ENCODE peak calls at places on chromosomes 4 and X, in five cellular contexts. One of them, this sample, is unnamed.

GRCh38 chr4:74635490-74636123 is 158.7 kb downstream of the BTC start:
- DNase-seq in AG04450: no peak
- DNase-seq in upper lobe of right lung: no peak
- DNase-seq in H9: no peak
- DNase-seq in BE2C: no peak
- DNase-seq in this sample: no peak

GRCh38 chrX:105870465-105870864 is 48.1 kb downstream of the NRK start:
- DNase-seq in AG04450: no peak
- DNase-seq in upper lobe of right lung: no peak
- DNase-seq in H9: no peak
- DNase-seq in BE2C: no peak
- DNase-seq in this sample: no peak

GRCh38 chr4:92304636-92305035 is 870 bp downstream of the GRID2 start:
- DNase-seq in AG04450: no peak
- DNase-seq in upper lobe of right lung: no peak
- DNase-seq in H9: peak; percentile 43
- DNase-seq in BE2C: no peak
- DNase-seq in this sample: peak; percentile 25

GRCh38 chrX:37420179-37420578 is 71.0 kb downstream of the PRRG1 start:
- DNase-seq in AG04450: no peak
- DNase-seq in upper lobe of right lung: no peak
- DNase-seq in H9: no peak
- DNase-seq in BE2C: no peak
- DNase-seq in this sample: no peak

GRCh38 chrX:51461053-51462050 is 35.0 kb downstream of the NUDT11 start:
- DNase-seq in AG04450: peak; percentile 2
- DNase-seq in upper lobe of right lung: no peak
- DNase-seq in H9: peak; percentile 39
- DNase-seq in BE2C: peak; percentile 43
- DNase-seq in this sample: peak; percentile 23

GRCh38 chr4:133921280-133922195 is 280.1 kb downstream of the PABPC4L start:
- DNase-seq in AG04450: no peak
- DNase-seq in upper lobe of right lung: no peak
- DNase-seq in H9: no peak
- DNase-seq in BE2C: peak; percentile 11
- DNase-seq in this sample: no peak

GRCh38 chr4:113394730-113395530 is 345.5 kb downstream of the ANK2 start:
- DNase-seq in AG04450: peak; percentile 74
- DNase-seq in upper lobe of right lung: no peak
- DNase-seq in H9: peak; percentile 51
- DNase-seq in BE2C: peak; percentile 53
- DNase-seq in this sample: no peak

GRCh38 chr4:39464886-39465501 is 6.1 kb downstream of the LIAS start:
- DNase-seq in AG04450: peak; percentile 71
- DNase-seq in upper lobe of right lung: no peak
- DNase-seq in H9: no peak
- DNase-seq in BE2C: peak; percentile 78
- DNase-seq in this sample: no peak

GRCh38 chr4:183858011-183858615 is 47.0 kb upstream of the STOX2 start:
- DNase-seq in AG04450: no peak
- DNase-seq in upper lobe of right lung: no peak
- DNase-seq in H9: no peak
- DNase-seq in BE2C: no peak
- DNase-seq in this sample: peak; percentile 51

GRCh38 chr4:83276299-83277040 is 8.1 kb downstream of the COQ2 start:
- DNase-seq in AG04450: no peak
- DNase-seq in upper lobe of right lung: no peak
- DNase-seq in H9: no peak
- DNase-seq in BE2C: no peak
- DNase-seq in this sample: no peak

GRCh38 chrX:43940811-43941210 is 32.4 kb downstream of the NDP start:
- DNase-seq in AG04450: no peak
- DNase-seq in upper lobe of right lung: no peak
- DNase-seq in H9: peak; percentile 35
- DNase-seq in BE2C: peak; percentile 50
- DNase-seq in this sample: no peak

DNA sequence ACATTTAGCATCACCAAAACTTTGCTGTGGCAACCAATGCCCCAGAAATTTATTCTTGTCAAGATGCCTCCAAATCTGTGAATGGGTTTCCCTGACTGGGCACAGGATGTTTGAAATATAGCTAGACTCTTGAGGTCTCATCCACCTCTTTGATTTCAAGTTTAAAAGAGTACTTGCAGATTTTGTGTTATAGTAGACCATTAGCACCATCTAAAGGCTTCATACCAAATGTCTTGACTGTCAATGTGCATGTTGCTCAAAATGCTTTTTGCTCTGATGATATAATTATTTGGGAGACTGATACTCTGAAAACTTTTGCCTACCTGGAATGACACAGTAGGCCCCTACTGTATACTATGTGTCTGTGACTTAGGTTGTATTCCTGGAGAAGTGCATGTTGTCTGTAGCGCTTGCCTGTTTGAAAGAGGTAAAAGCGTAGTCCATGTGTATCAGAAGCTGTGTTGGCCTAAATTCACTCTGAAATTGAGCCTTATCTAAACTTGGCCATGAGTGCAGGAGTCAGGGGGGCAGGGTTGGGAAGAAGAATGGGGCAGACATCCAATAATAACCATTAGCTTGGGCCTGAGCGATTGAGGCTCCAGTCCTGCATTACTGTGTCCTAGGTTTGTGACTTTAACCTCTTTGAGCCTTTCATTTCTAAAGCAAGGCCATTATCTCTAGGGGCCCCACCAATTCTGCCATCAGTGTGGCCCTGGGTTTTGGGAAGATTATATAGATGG is 33.8 kb downstream of the NDP start:
- DNase-seq in AG04450: no peak
- DNase-seq in upper lobe of right lung: no peak
- DNase-seq in H9: no peak
- DNase-seq in BE2C: no peak
- DNase-seq in this sample: no peak
- TF ChIP-seq CTCF in AG04450: no peak
- TF ChIP-seq CTCF in upper lobe of right lung: no peak
- TF ChIP-seq CTCF in H9: peak; percentile 23
- TF ChIP-seq CTCF in BE2C: no peak
- TF ChIP-seq CTCF in this sample: no peak

DNA sequence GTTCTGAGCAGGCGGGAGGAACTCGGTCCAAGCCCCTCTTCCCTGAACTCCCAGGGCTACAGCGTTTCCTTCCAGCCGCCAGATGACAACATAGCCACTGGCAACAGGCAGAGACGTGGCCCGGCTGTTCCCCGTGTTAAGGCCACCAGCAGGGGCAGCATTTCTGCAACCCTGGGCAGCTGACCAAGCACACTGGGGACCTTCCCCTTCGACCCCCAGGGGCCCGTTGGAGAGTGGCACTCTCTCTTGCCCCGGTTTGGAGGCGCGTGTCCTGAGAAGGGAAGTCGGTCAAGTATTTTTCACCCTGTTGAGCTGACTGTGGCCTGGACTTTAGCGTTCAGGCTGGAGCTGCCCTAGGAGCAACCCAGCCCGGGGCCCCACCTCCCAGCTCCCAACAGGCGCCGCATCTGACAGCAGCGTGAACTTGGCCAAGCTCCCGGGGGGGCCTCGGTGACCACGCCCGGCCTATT is 37.6 kb downstream of the ZBTB49 start:
- DNase-seq in AG04450: no peak
- DNase-seq in upper lobe of right lung: peak; percentile 66
- DNase-seq in H9: peak; percentile 93
- DNase-seq in BE2C: peak; percentile 42
- DNase-seq in this sample: peak; percentile 58
- TF ChIP-seq CTCF in AG04450: peak; percentile 38
- TF ChIP-seq CTCF in upper lobe of right lung: peak; percentile 28
- TF ChIP-seq CTCF in H9: peak; percentile 88
- TF ChIP-seq CTCF in BE2C: peak; percentile 61
- TF ChIP-seq CTCF in this sample: peak; percentile 30

GRCh38 chrX:113950081-113950678 is 633.7 kb upstream of the HTR2C start:
- DNase-seq in AG04450: no peak
- DNase-seq in upper lobe of right lung: no peak
- DNase-seq in H9: no peak
- DNase-seq in BE2C: no peak
- DNase-seq in this sample: no peak

GRCh38 chrX:113947548-113947947 is 636.3 kb upstream of the HTR2C start:
- DNase-seq in AG04450: no peak
- DNase-seq in upper lobe of right lung: no peak
- DNase-seq in H9: no peak
- DNase-seq in BE2C: no peak
- DNase-seq in this sample: no peak
- TF ChIP-seq CTCF in AG04450: no peak
- TF ChIP-seq CTCF in upper lobe of right lung: no peak
- TF ChIP-seq CTCF in H9: peak; percentile 63
- TF ChIP-seq CTCF in BE2C: no peak
- TF ChIP-seq CTCF in this sample: no peak

GRCh38 chr4:111806331-111806730 is 338.9 kb upstream of the FAM241A start:
- DNase-seq in AG04450: no peak
- DNase-seq in upper lobe of right lung: no peak
- DNase-seq in H9: peak; percentile 64
- DNase-seq in BE2C: peak; percentile 32
- DNase-seq in this sample: peak; percentile 43
- TF ChIP-seq CTCF in AG04450: no peak
- TF ChIP-seq CTCF in upper lobe of right lung: no peak
- TF ChIP-seq CTCF in H9: peak; percentile 51
- TF ChIP-seq CTCF in BE2C: peak; percentile 37
- TF ChIP-seq CTCF in this sample: no peak

DNA sequence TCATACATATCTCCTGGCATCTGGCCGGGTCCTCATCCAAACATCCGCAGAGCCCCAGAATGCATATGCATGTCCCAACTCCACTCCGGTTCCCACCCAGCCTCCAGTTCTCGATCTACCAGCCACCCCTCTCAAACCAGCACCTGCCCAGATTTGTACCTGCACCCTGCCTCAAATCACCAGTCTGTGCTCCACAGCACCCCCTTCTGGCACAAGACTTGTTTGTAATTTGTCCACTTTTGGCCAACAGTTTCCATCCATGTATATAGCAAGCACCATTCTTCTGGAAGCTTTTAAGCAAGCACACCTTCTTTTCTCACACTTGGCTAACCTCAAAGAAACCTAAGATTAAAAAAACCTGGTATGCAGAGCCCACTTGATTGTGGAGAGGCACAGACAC is 644.1 kb downstream of the MID1IP1 start:
- DNase-seq in AG04450: no peak
- DNase-seq in upper lobe of right lung: no peak
- DNase-seq in H9: peak; percentile 63
- DNase-seq in BE2C: peak; percentile 22
- DNase-seq in this sample: no peak
- TF ChIP-seq CTCF in AG04450: no peak
- TF ChIP-seq CTCF in upper lobe of right lung: peak; percentile 19
- TF ChIP-seq CTCF in H9: peak; percentile 60
- TF ChIP-seq CTCF in BE2C: peak; percentile 47
- TF ChIP-seq CTCF in this sample: peak; percentile 40

DNA sequence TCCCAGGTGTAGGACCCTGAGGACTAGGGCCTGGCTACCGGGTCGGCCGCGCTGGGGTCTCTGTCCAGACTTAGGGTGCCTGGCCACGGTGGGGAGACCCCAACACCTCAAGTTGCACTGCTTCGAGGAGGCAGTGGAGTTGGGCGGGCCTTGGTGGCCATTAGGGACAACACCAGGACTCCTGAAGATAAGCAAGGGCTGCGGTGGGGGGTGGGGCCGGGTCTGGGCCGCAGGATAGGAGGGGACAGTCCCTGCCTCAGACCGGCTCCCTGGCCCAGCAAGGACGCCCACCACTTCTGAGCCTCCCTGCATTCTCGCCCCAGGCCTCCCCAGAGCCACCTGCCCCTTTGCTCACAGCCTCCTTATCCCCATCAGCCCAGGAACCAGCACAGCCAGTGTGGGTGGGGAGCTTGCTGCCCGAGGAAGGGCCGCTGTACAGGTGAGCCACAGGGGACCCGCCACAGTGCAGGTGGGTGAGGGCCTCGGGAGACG is 5.5 kb upstream of the MXD4 start:
- DNase-seq in AG04450: no peak
- DNase-seq in upper lobe of right lung: no peak
- DNase-seq in H9: no peak
- DNase-seq in BE2C: no peak
- DNase-seq in this sample: no peak
- TF ChIP-seq CTCF in AG04450: no peak
- TF ChIP-seq CTCF in upper lobe of right lung: no peak
- TF ChIP-seq CTCF in H9: no peak
- TF ChIP-seq CTCF in BE2C: no peak
- TF ChIP-seq CTCF in this sample: no peak

GRCh38 chr4:107561481-107561880 is 158.6 kb downstream of the PAPSS1 start:
- DNase-seq in AG04450: no peak
- DNase-seq in upper lobe of right lung: no peak
- DNase-seq in H9: no peak
- DNase-seq in BE2C: no peak
- DNase-seq in this sample: no peak
- TF ChIP-seq CTCF in AG04450: no peak
- TF ChIP-seq CTCF in upper lobe of right lung: no peak
- TF ChIP-seq CTCF in H9: no peak
- TF ChIP-seq CTCF in BE2C: no peak
- TF ChIP-seq CTCF in this sample: no peak

DNA sequence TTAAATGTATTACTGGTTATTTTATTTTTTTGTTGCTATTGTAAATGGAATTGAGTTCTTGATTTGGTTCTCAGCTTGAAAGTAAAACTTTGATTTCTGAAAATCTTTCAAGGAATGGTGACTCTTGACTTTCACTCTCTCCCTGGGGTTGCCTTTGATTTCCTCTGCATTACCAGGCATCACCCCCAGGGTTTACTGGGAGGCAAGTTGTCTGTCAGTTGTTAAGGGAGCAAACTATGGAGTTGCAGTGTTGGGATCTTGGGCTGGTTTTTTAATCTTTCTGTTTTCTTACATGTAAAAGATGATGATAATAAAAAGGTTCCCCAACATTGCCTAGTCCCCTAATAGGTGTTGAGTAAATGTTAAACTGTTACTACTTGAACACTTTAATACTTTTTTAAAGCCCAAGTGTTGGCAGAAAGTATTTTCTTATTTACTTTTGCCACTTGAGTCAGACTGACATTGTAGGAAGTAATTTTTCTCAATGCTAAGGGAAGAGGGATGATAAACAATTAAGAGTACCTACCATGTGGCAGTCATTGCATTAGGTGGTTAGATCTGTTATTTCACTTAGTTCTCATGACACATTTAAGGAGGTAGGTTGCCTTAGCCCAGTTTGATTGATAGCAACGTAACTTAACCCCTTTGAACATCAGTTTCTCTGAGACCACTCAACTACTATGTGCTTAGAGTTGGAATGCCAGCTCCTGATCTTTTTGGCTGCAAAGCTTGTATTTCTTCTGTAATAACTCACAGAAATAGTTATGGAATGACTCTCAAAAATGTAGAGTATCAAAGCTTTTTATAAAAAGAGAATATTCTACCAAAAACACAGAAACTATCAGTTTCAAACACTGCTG is 67.1 kb downstream of the DCLK2 start:
- DNase-seq in AG04450: no peak
- DNase-seq in upper lobe of right lung: no peak
- DNase-seq in H9: peak; percentile 36
- DNase-seq in BE2C: no peak
- DNase-seq in this sample: no peak
- TF ChIP-seq CTCF in AG04450: peak; percentile 45
- TF ChIP-seq CTCF in upper lobe of right lung: peak; percentile 18
- TF ChIP-seq CTCF in H9: peak; percentile 55
- TF ChIP-seq CTCF in BE2C: peak; percentile 45
- TF ChIP-seq CTCF in this sample: peak; percentile 25

DNA sequence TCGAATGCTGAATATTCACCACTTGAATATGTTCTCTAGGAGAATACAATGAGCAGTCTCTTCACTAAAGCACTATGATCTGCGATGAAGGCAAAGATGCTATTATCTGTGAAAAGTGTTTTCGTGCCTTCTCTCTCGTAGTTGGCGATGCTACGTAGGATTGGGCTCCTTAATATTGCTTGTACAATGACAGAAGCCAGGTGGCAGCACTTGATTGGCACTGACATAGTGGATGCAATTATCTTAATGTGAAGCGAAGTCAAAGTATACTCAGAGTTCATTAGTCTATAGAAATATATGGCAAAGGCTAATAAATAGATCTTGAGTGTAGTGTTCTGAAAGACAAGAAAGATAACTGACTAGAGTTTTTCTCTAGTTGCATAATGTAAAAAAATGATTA is 1135.7 kb upstream of the AGA start:
- DNase-seq in AG04450: no peak
- DNase-seq in upper lobe of right lung: no peak
- DNase-seq in H9: no peak
- DNase-seq in BE2C: peak; percentile 34
- DNase-seq in this sample: no peak
- TF ChIP-seq CTCF in AG04450: no peak
- TF ChIP-seq CTCF in upper lobe of right lung: no peak
- TF ChIP-seq CTCF in H9: peak; percentile 61
- TF ChIP-seq CTCF in BE2C: peak; percentile 73
- TF ChIP-seq CTCF in this sample: peak; percentile 21